ENCODE peak calls at places on chromosomes 7 and 10, in four cellular contexts. One of them, this sample, is unnamed.

GRCh38 chr7:100221767-100222444 is 2.2 kb downstream of the PVRIG start:
- DNase-seq in brain microvascular endothelial cell: no peak
- DNase-seq in epithelial cell of esophagus: no peak
- DNase-seq in GM23338: no peak
- DNase-seq in this sample: no peak

GRCh38 chr10:86389441-86390193 is 23.0 kb upstream of the GRID1 start:
- DNase-seq in brain microvascular endothelial cell: no peak
- DNase-seq in epithelial cell of esophagus: peak; percentile 43
- DNase-seq in GM23338: peak; percentile 93
- DNase-seq in this sample: no peak

GRCh38 chr10:119466655-119467054 is 75.9 kb downstream of the RGS10 start:
- DNase-seq in brain microvascular endothelial cell: no peak
- DNase-seq in epithelial cell of esophagus: peak; percentile 67
- DNase-seq in GM23338: no peak
- DNase-seq in this sample: no peak

GRCh38 chr7:151432658-151433521 is 7.1 kb downstream of the CRYGN start:
- DNase-seq in brain microvascular endothelial cell: no peak
- DNase-seq in epithelial cell of esophagus: peak; percentile 55
- DNase-seq in GM23338: peak; percentile 56
- DNase-seq in this sample: no peak

GRCh38 chr10:130053561-130053960 is 57.1 kb downstream of the C10orf143 start:
- DNase-seq in brain microvascular endothelial cell: no peak
- DNase-seq in epithelial cell of esophagus: no peak
- DNase-seq in GM23338: no peak
- DNase-seq in this sample: no peak

GRCh38 chr7:86814980-86815379 is 171.3 kb downstream of the GRM3 start:
- DNase-seq in brain microvascular endothelial cell: no peak
- DNase-seq in epithelial cell of esophagus: peak; percentile 2
- DNase-seq in GM23338: peak; percentile 80
- DNase-seq in this sample: no peak

GRCh38 chr10:101958691-101959090 is 97.3 kb downstream of the ARMH3 start:
- DNase-seq in brain microvascular endothelial cell: no peak
- DNase-seq in epithelial cell of esophagus: no peak
- DNase-seq in GM23338: no peak
- DNase-seq in this sample: no peak

GRCh38 chr7:28490831-28491230 is 78.5 kb downstream of the CREB5 start:
- DNase-seq in brain microvascular endothelial cell: no peak
- DNase-seq in epithelial cell of esophagus: no peak
- DNase-seq in GM23338: no peak
- DNase-seq in this sample: no peak

GRCh38 chr7:131769241-131769640 is 212.8 kb upstream of the PODXL start:
- DNase-seq in brain microvascular endothelial cell: no peak
- DNase-seq in epithelial cell of esophagus: peak; percentile 63
- DNase-seq in GM23338: no peak
- DNase-seq in this sample: no peak

GRCh38 chr10:103820101-103821062 is 35.0 kb downstream of the SH3PXD2A start:
- DNase-seq in brain microvascular endothelial cell: peak; percentile 11
- DNase-seq in epithelial cell of esophagus: no peak
- DNase-seq in GM23338: no peak
- DNase-seq in this sample: no peak

GRCh38 chr10:63645195-63645594 is 124.0 kb downstream of the REEP3 start:
- DNase-seq in brain microvascular endothelial cell: no peak
- DNase-seq in epithelial cell of esophagus: no peak
- DNase-seq in GM23338: no peak
- DNase-seq in this sample: no peak

GRCh38 chr10:123390332-123390731 is 236.1 kb downstream of the BUB3 start:
- DNase-seq in brain microvascular endothelial cell: no peak
- DNase-seq in epithelial cell of esophagus: no peak
- DNase-seq in GM23338: peak; percentile 35
- DNase-seq in this sample: no peak
- TF ChIP-seq CTCF in brain microvascular endothelial cell: no peak
- TF ChIP-seq CTCF in epithelial cell of esophagus: no peak
- TF ChIP-seq CTCF in GM23338: peak; percentile 31
- TF ChIP-seq CTCF in this sample: no peak

DNA sequence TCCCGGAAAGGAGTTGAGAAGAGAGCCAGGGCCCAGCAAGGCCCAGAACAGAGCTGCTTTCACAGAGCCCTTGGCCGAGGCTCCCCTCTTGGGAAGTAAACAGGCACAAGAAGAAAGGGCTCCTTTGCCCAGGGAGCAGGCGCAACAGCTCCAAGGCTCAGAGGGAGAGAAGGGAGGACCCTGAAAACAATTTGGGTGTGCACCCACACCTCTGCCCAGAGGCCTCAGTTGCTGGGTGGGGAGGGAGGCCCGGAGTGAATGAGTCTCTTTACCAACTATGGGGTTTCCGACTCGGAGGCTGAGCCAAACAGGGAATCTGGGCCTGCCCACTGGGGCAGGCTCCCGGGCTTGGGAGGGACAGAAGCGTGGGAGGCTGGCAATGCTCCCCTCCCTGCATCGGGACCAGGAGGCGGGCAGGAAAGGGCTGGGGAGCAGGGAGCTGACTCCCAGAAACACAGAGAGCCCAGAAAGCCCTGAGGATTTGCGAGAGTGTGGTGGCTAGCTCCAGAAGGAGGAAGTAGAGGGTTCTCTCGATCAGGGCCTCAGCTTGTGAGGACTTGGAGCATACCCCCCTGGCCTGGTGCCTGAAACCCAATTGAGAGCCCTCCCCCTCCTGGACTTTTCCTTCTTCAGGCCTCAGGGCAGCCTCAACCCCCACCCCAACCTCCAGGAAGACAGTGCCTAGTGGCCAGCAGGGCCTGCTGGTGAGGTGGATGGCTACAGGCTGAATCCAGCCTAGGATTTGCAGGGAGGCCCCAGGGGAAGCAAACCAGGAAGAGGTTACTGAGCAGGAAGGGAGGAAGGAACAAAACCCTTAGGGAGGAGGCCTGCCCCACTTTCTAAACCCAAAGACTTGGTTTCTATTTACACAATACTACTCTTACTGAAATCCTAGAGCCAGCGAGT is 6.2 kb downstream of the C10orf105 start:
- DNase-seq in brain microvascular endothelial cell: peak; percentile 34
- DNase-seq in epithelial cell of esophagus: peak; percentile 88
- DNase-seq in GM23338: peak; percentile 17
- DNase-seq in this sample: peak; percentile 4
- H3K4me3 ChIP-seq in brain microvascular endothelial cell: no peak overlapping the region
- H3K4me3 ChIP-seq in epithelial cell of esophagus: no peak overlapping the region
- H3K4me3 ChIP-seq in GM23338: no peak overlapping the region
- H3K4me3 ChIP-seq in this sample: no peak overlapping the region

DNA sequence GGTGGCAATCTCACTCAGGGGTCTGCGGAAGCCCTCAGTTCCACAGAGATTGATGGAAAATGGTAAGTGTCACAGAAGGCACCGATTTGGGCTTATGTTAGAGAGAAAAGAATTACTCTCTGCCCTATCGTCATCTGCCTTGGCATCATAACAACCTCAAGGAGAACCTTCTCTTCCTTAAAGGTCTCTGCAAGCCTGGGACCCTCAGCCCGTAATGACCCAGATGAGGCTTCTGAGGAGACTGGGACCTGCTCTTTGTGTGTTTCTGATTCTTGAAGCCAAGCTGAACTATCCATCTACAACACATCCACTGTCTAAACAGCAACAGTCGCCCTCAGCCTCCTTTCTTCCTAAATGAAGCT is 263.1 kb upstream of the AOAH start:
- DNase-seq in brain microvascular endothelial cell: no peak
- DNase-seq in epithelial cell of esophagus: no peak
- DNase-seq in GM23338: no peak
- DNase-seq in this sample: no peak
- TF ChIP-seq CTCF in brain microvascular endothelial cell: no peak
- TF ChIP-seq CTCF in epithelial cell of esophagus: no peak
- TF ChIP-seq CTCF in GM23338: no peak
- TF ChIP-seq CTCF in this sample: no peak

DNA sequence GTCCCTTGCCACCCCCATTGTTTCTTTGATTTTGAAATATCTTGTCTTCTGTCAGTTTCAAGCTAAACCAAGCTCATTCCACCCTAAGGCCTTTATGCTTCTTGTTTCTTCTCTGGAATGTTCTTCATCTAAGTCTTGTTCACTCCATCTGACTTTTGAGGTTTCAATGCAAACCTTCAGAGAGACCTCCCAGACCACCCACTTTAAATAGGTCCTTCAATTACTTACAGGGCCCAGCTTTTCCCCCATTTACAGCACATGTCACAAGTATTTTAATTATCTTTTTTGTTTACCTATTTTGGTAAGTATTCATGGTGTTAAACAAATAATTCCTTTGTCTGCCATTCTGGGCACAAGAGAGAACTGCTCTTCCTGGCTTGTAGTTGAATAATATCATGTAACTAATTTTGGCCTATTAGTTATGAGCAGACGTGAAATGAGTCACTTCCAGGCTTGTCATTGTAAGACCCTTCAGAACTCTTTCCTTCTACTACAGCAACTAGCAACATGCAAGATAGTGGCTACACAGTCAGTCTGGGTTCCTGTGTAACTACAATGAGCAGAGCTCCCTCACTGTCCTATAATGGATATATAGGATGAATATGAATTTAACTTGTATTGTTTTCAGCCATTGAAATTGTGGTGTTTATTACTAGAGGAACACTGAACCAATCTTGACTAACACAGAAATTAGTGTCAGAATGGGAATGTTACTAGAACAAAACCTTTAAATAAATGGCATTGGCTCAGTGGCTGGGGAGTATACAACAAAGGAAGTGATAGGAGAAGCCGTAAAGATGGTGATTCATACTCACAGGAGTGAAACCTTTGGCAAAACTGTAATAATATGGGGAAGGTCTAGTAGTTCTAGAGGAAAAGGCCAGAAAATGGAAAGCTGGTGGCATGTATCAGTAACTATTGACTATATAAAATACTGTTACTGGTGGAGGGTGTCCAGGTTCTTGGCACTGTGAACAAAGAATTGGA is 2.8 kb upstream of the MTPN start:
- DNase-seq in brain microvascular endothelial cell: peak; percentile 55
- DNase-seq in epithelial cell of esophagus: peak; percentile 54
- DNase-seq in GM23338: no peak
- DNase-seq in this sample: no peak
- H3K4me3 ChIP-seq in brain microvascular endothelial cell: no peak overlapping the region
- H3K4me3 ChIP-seq in epithelial cell of esophagus: no peak overlapping the region
- H3K4me3 ChIP-seq in GM23338: no peak overlapping the region
- H3K4me3 ChIP-seq in this sample: no peak overlapping the region

GRCh38 chr7:142880886-142881505 is 4.5 kb downstream of the TRPV6 start:
- DNase-seq in brain microvascular endothelial cell: peak; percentile 11
- DNase-seq in epithelial cell of esophagus: peak; percentile 13
- DNase-seq in GM23338: peak; percentile 85
- DNase-seq in this sample: no peak
- TF ChIP-seq CTCF in brain microvascular endothelial cell: peak; percentile 81
- TF ChIP-seq CTCF in epithelial cell of esophagus: peak; percentile 74
- TF ChIP-seq CTCF in GM23338: peak; percentile 93
- TF ChIP-seq CTCF in this sample: peak; percentile 60

GRCh38 chr10:43647576-43647975 is 1.1 kb downstream of the ZNF32 start:
- DNase-seq in brain microvascular endothelial cell: no peak
- DNase-seq in epithelial cell of esophagus: no peak
- DNase-seq in GM23338: no peak
- DNase-seq in this sample: no peak
- H3K4me3 ChIP-seq in brain microvascular endothelial cell: no peak overlapping the region
- H3K4me3 ChIP-seq in epithelial cell of esophagus: peak overlapping the region; percentile 64
- H3K4me3 ChIP-seq in GM23338: peak overlapping the region; percentile 83
- H3K4me3 ChIP-seq in this sample: no peak overlapping the region

DNA sequence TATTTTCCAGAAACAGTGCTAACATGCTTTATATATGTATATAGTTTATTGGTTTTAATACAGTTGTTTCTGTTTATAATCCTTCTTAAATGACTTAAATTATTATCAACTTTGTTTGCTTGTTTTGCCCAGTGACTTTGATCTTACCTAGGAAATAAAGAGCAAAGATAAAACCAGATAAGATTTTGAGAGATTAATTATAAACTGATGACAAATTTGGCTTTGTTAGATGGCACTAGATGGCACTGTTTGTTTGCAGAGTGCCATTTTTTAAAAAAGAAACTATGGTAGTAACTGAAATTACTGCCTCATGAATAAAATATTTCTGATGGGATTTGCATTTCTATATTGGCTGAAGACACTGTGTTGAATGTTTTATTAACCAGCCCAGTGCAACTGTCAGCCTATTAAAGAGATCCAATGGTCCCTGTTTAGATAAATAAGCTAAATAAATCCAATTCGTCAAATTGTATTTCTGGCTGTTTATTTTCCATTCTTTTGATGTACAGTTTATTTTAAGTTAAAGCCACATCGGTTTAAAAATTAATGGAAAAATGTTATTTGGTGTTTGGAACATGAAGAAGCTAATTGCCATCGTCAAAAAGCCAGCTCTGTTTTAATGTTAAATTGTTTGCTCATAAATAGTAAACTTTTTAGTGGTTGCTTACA is 28.7 kb downstream of the VTI1A start:
- DNase-seq in brain microvascular endothelial cell: no peak
- DNase-seq in epithelial cell of esophagus: peak; percentile 5
- DNase-seq in GM23338: no peak
- DNase-seq in this sample: no peak
- TF ChIP-seq CTCF in brain microvascular endothelial cell: peak; percentile 32
- TF ChIP-seq CTCF in epithelial cell of esophagus: peak; percentile 45
- TF ChIP-seq CTCF in GM23338: no peak
- TF ChIP-seq CTCF in this sample: peak; percentile 21

This sample was measured in AG04449.